ENCODE peak calls at places on chromosomes 1 and 21, in nine cellular contexts. W is germinal center; I is endothelial cell of umbilical vein; E is stimulated activated CD8-positive, alpha-beta memory T cell treated with anti-CD3 and anti-CD28 coated beads, Interleukin-12 subunit alpha, Interleukin-12 subunit beta, amount 100 ng/mL, for 4 hours; G is lower leg skin; M is NB4; S is SW 1271; R is bronchial epithelial cell; H is T-helper 1 cell. X is an unnamed sample.

GRCh38 chr1:87757700-87758099 is 429.0 kb downstream of the LMO4 start:
- DNase-seq in W (no peak), I (no peak), E (no peak), G (no peak), M (no peak), S (no peak), R (no peak), H (no peak), X (peak; percentile 26)

GRCh38 chr21:37982496-37983318 is 66.5 kb upstream of the KCNJ6 start:
- DNase-seq in W (no peak), I (no peak), E (no peak), G (no peak), M (no peak), S (no peak), R (no peak), H (no peak), X (no peak)

GRCh38 chr1:67029472-67029871 is 24.5 kb downstream of the SLC35D1 start:
- DNase-seq in W (no peak), I (no peak), E (no peak), G (no peak), M (no peak), S (no peak), R (no peak), H (no peak), X (no peak)

GRCh38 chr1:41573803-41574713 is 89.6 kb upstream of the EDN2 start:
- DNase-seq in W (peak; percentile 87), I (peak; percentile 65), E (peak; percentile 56), G (peak; percentile 80), M (peak; percentile 87), S (peak; percentile 56), R (peak; percentile 60), H (peak; percentile 48), X (peak; percentile 77)

GRCh38 chr1:90711696-90712095 is 5.4 kb downstream of the BARHL2 start:
- DNase-seq in W (no peak), I (no peak), E (no peak), G (no peak), M (no peak), S (no peak), R (no peak), H (no peak), X (no peak)

GRCh38 chr1:156471496-156472490 is 28.8 kb downstream of the MEF2D start:
- DNase-seq in W (no peak), I (no peak), E (no peak), G (no peak), M (no peak), S (no peak), R (no peak), H (no peak), X (no peak)

GRCh38 chr21:25638634-25639166 is 358 bp upstream of the JAM2 start:
- DNase-seq in W (peak; percentile 29), I (peak; percentile 10), E (no peak), G (no peak), M (no peak), S (no peak), R (no peak), H (no peak), X (peak; percentile 10)

GRCh38 chr21:41725421-41726021 is 41.3 kb downstream of the RIPK4 start:
- DNase-seq in W (no peak), I (no peak), E (no peak), G (no peak), M (no peak), S (no peak), R (no peak), H (no peak), X (no peak)

GRCh38 chr1:235567812-235568444 is 63.7 kb upstream of the B3GALNT2 start:
- DNase-seq in W (no peak), I (no peak), E (no peak), G (no peak), M (peak; percentile 97), S (no peak), R (no peak), H (no peak), X (no peak)

GRCh38 chr1:31020007-31020790 is 45.3 kb downstream of the PUM1 start:
- DNase-seq in W (no peak), I (peak; percentile 34), E (no peak), G (no peak), M (no peak), S (no peak), R (no peak), H (no peak), X (no peak)

GRCh38 chr1:39943471-39944290 is 11.3 kb upstream of the MFSD2A start:
- DNase-seq in W (no peak), I (no peak), E (no peak), G (no peak), M (no peak), S (no peak), R (peak; percentile 95), H (no peak), X (no peak)

GRCh38 chr1:180530501-180530900 is 28.1 kb upstream of the ACBD6 start:
- DNase-seq in W (no peak), I (peak; percentile 80), E (no peak), G (no peak), M (no peak), S (peak; percentile 3), R (peak; percentile 97), H (no peak), X (peak; percentile 86)

GRCh38 chr1:55005351-55006140 is 6.8 kb downstream of the BSND start:
- DNase-seq in W (no peak), I (no peak), E (no peak), G (no peak), M (peak; percentile 31), S (peak; percentile 8), R (no peak), H (no peak), X (no peak)

GRCh38 chr1:54290443-54291184 is 90.6 kb downstream of the MRPL37 start:
- DNase-seq in W (no peak), I (no peak), E (no peak), G (no peak), M (no peak), S (no peak), R (no peak), H (no peak), X (peak; percentile 83)

GRCh38 chr1:35448344-35448801 is 108.8 kb downstream of the KIAA0319L start:
- DNase-seq in W (no peak), I (peak; percentile 54), E (no peak), G (peak; percentile 38), M (peak; percentile 85), S (no peak), R (peak; percentile 95), H (no peak), X (peak; percentile 96)

GRCh38 chr21:45465105-45465504 is 60.1 kb downstream of the COL18A1 start:
- DNase-seq in W (no peak), I (no peak), E (no peak), G (no peak), M (no peak), S (no peak), R (no peak), H (no peak), X (no peak)

GRCh38 chr1:215004121-215004837 is 78.3 kb upstream of the KCNK2 start:
- DNase-seq in W (no peak), I (no peak), E (no peak), G (no peak), M (no peak), S (no peak), R (no peak), H (no peak), X (no peak)

GRCh38 chr1:91555821-91556531 is 55.3 kb downstream of the CDC7 start:
- DNase-seq in W (no peak), I (peak; percentile 58), E (peak; percentile 40), G (no peak), M (no peak), S (no peak), R (peak; percentile 90), H (no peak), X (peak; percentile 83)

GRCh38 chr1:94832446-94832845 is 12.3 kb downstream of the SLC44A3 start:
- DNase-seq in W (no peak), I (no peak), E (no peak), G (no peak), M (peak; percentile 38), S (no peak), R (no peak), H (no peak), X (peak; percentile 19)

GRCh38 chr1:225880210-225880584 is 2.0 kb downstream of the TMEM63A start:
- DNase-seq in W (no peak), I (no peak), E (no peak), G (no peak), M (no peak), S (no peak), R (no peak), H (no peak), X (no peak)

GRCh38 chr21:34933609-34934345 is 115.3 kb downstream of the RUNX1 start:
- DNase-seq in W (peak; percentile 28), I (no peak), E (no peak), G (no peak), M (no peak), S (no peak), R (no peak), H (no peak), X (no peak)

GRCh38 chr1:40312238-40313205 is 4.6 kb downstream of the COL9A2 start:
- DNase-seq in W (peak; percentile 68), I (no peak), E (no peak), G (no peak), M (peak; percentile 75), S (no peak), R (peak; percentile 41), H (no peak), X (no peak)

GRCh38 chr1:31006760-31007159 is 58.8 kb downstream of the PUM1 start:
- DNase-seq in W (no peak), I (no peak), E (no peak), G (no peak), M (no peak), S (no peak), R (no peak), H (no peak), X (no peak)

GRCh38 chr1:62676606-62677356 is 11.4 kb downstream of the DOCK7 start:
- DNase-seq in W (no peak), I (no peak), E (no peak), G (no peak), M (no peak), S (no peak), R (no peak), H (no peak), X (peak; percentile 19)

GRCh38 chr1:223472057-223472456 is 78.8 kb downstream of the CCDC185 start:
- DNase-seq in W (no peak), I (no peak), E (no peak), G (no peak), M (no peak), S (no peak), R (no peak), H (no peak), X (no peak)

GRCh38 chr1:17119744-17120482 is 662 bp upstream of the PADI2 start:
- DNase-seq in W (peak; percentile 80), I (no peak), E (no peak), G (no peak), M (peak; percentile 93), S (no peak), R (no peak), H (no peak), X (no peak)

GRCh38 chr1:118381197-118381596 is 196.2 kb upstream of the SPAG17 start:
- DNase-seq in W (no peak), I (no peak), E (no peak), G (no peak), M (no peak), S (no peak), R (no peak), H (no peak), X (no peak)

GRCh38 chr1:185935360-185935759 is 201.2 kb downstream of the HMCN1 start:
- DNase-seq in W (no peak), I (no peak), E (no peak), G (no peak), M (no peak), S (no peak), R (no peak), H (no peak), X (no peak)

GRCh38 chr21:35265170-35265877 is 216.2 kb upstream of the RUNX1 start:
- DNase-seq in W (no peak), I (peak; percentile 20), E (no peak), G (no peak), M (no peak), S (peak; percentile 1), R (peak; percentile 92), H (no peak), X (peak; percentile 70)

GRCh38 chr21:39003982-39004775 is 179.1 kb downstream of the PSMG1 start:
- DNase-seq in W (no peak), I (peak; percentile 74), E (no peak), G (no peak), M (peak; percentile 30), S (no peak), R (peak; percentile 28), H (no peak), X (peak; percentile 84)

GRCh38 chr21:42509239-42509638 is 4.4 kb upstream of the SLC37A1 start:
- DNase-seq in W (no peak), I (peak; percentile 15), E (no peak), G (no peak), M (no peak), S (no peak), R (peak; percentile 53), H (no peak), X (no peak)